ENCODE peak calls at places on chromosomes 1 and 21, in ten cellular contexts. I is mesendoderm; C is GM04504; P is NAMALWA; D is brain microvascular endothelial cell; B is AG08395; O is AML-193; Z is EL; A is CD4-positive, alpha-beta T cell; J is amniotic stem cell. U is an unnamed sample.

GRCh38 chr1:159854101-159854692 is 8.3 kb downstream of the VSIG8 start:
- DNase-seq in I (peak; percentile 60), B (peak; percentile 68), Z (peak; percentile 71), J (no peak), D (peak; percentile 48), O (no peak), A (no peak), C (no peak), P (no peak), U (peak; percentile 45)

GRCh38 chr1:117967900-117968299 is 38.4 kb downstream of the WDR3 start:
- DNase-seq in P (peak; percentile 17), B (no peak), A (no peak), C (no peak), J (no peak), I (no peak), D (no peak), O (no peak), Z (no peak), U (no peak)

GRCh38 chr1:208178091-208178529 is 66.1 kb downstream of the PLXNA2 start:
- DNase-seq in C (no peak), Z (peak; percentile 24), O (no peak), B (no peak), I (peak; percentile 44), P (no peak), A (no peak), J (no peak), D (no peak), U (no peak)

GRCh38 chr1:169648709-169649108 is 18.8 kb upstream of the SELP start:
- DNase-seq in J (no peak), Z (no peak), A (no peak), I (no peak), B (no peak), C (no peak), D (no peak), O (no peak), P (no peak), U (no peak)

GRCh38 chr1:184118051-184118450 is 66.5 kb downstream of the TSEN15 start:
- DNase-seq in D (peak; percentile 100), P (no peak), I (peak; percentile 13), J (peak; percentile 98), A (no peak), O (no peak), Z (peak; percentile 94), C (peak; percentile 86), B (peak; percentile 90), U (no peak)

GRCh38 chr1:2921970-2922686 is 99.1 kb upstream of the ACTRT2 start:
- DNase-seq in C (no peak), I (no peak), D (no peak), Z (no peak), P (peak; percentile 45), J (no peak), B (no peak), A (peak; percentile 27), O (no peak), U (peak; percentile 60)

GRCh38 chr1:195894411-195894810 is 713.8 kb downstream of the KCNT2 start:
- DNase-seq in P (no peak), J (no peak), A (no peak), I (peak; percentile 76), C (no peak), O (no peak), Z (peak; percentile 41), B (no peak), D (no peak), U (no peak)

GRCh38 chr21:45482899-45483821 is 59.1 kb downstream of the SLC19A1 start:
- DNase-seq in Z (no peak), C (no peak), I (no peak), O (no peak), D (no peak), P (no peak), A (no peak), J (no peak), B (no peak), U (no peak)

GRCh38 chr1:197778326-197778922 is 3.1 kb upstream of the DENND1B start:
- DNase-seq in Z (no peak), C (no peak), J (no peak), D (no peak), A (no peak), P (peak; percentile 18), I (no peak), B (no peak), O (no peak), U (no peak)

GRCh38 chr1:2452583-2453315 is 23.3 kb upstream of the PLCH2 start:
- DNase-seq in D (no peak), O (no peak), C (no peak), B (no peak), J (no peak), I (no peak), P (no peak), A (no peak), Z (peak; percentile 8), U (no peak)

GRCh38 chr1:81827942-81828341 is 27.2 kb downstream of the ADGRL2 start:
- DNase-seq in A (no peak), C (no peak), J (no peak), P (no peak), O (no peak), B (no peak), D (no peak), Z (no peak), I (no peak), U (no peak)

GRCh38 chr1:31372961-31373896 is at the start of gene FABP3:
- DNase-seq in P (no peak), O (no peak), I (peak; percentile 97), J (no peak), D (peak; percentile 50), C (peak; percentile 35), Z (peak; percentile 76), A (no peak), B (peak; percentile 66), U (peak; percentile 95)

GRCh38 chr21:44400791-44401385 is 47.5 kb downstream of the TRPM2 start:
- DNase-seq in B (no peak), A (no peak), D (no peak), Z (no peak), O (no peak), P (no peak), I (no peak), J (no peak), C (no peak), U (no peak)

GRCh38 chr1:22252248-22252647 is 109.4 kb upstream of the WNT4 start:
- DNase-seq in I (no peak), C (no peak), D (no peak), O (no peak), B (no peak), Z (no peak), J (no peak), A (no peak), P (no peak), U (peak; percentile 50)

GRCh38 chr1:185400057-185400456 is 83.0 kb upstream of the IVNS1ABP start:
- DNase-seq in B (peak; percentile 71), O (peak; percentile 10), I (no peak), C (peak; percentile 54), J (no peak), D (peak; percentile 75), Z (peak; percentile 70), A (no peak), P (no peak), U (no peak)

GRCh38 chr1:165114022-165114888 is 242.3 kb downstream of the LMX1A start:
- DNase-seq in P (peak; percentile 60), C (no peak), B (peak; percentile 48), O (peak; percentile 32), D (peak; percentile 52), Z (peak; percentile 51), I (peak; percentile 75), J (peak; percentile 31), A (no peak), U (peak; percentile 69)

GRCh38 chr1:2950926-2951305 is 70.4 kb upstream of the ACTRT2 start:
- DNase-seq in P (no peak), C (no peak), J (no peak), B (no peak), D (no peak), I (no peak), O (no peak), A (no peak), Z (no peak), U (no peak)

GRCh38 chr21:31176725-31177124 is 138.4 kb upstream of the KRTAP19-8 start:
- DNase-seq in Z (no peak), A (no peak), O (no peak), D (no peak), I (no peak), P (no peak), C (no peak), B (no peak), J (no peak), U (no peak)

GRCh38 chr1:206676499-206676898 is 8.2 kb upstream of the MAPKAPK2 start:
- DNase-seq in A (no peak), O (no peak), I (no peak), B (no peak), Z (no peak), C (no peak), J (no peak), D (no peak), P (no peak), U (no peak)